ENCODE peak calls at places on chromosomes 6 and 20, in seven cellular contexts. P, G, K, Z, A, V and T are unnamed samples.

GRCh38 chr20:62593616-62594015 is 48.7 kb upstream of the SLCO4A1 start:
- DNase-seq in Z (no peak), K (no peak), P (no peak), G (no peak), V (no peak), A (no peak), T (no peak)

GRCh38 chr6:25448965-25449538 is 169.9 kb downstream of the CARMIL1 start:
- DNase-seq in Z (no peak), A (no peak), K (no peak), P (no peak), G (no peak), V (no peak), T (no peak)

GRCh38 chr6:144131248-144131709 is 19.0 kb upstream of the STX11 start:
- DNase-seq in V (no peak), A (no peak), P (no peak), K (no peak), G (peak), Z (peak), T (peak)

GRCh38 chr6:11072080-11072479 is 21.6 kb upstream of the SMIM13 start:
- DNase-seq in P (no peak), G (no peak), K (no peak), Z (no peak), V (no peak), A (no peak), T (no peak)

GRCh38 chr20:5192570-5193431 is 66.0 kb downstream of the CDS2 start:
- DNase-seq in Z (no peak), G (no peak), A (peak), P (no peak), V (no peak), K (no peak), T (no peak)

GRCh38 chr20:14069796-14070195 is 74.5 kb downstream of the MACROD2 start:
- DNase-seq in G (peak), Z (no peak), K (no peak), V (no peak), A (no peak), P (no peak), T (peak)

GRCh38 chr6:153056308-153056707 is 53.8 kb upstream of the MTRF1L start:
- DNase-seq in P (no peak), G (no peak), K (no peak), Z (no peak), A (no peak), V (no peak), T (no peak)

GRCh38 chr6:37127961-37128862 is 41.7 kb upstream of the PIM1 start:
- DNase-seq in P (no peak), K (no peak), G (no peak), A (no peak), V (no peak), Z (peak), T (peak)

GRCh38 chr20:48616481-48616880 is 211.3 kb downstream of the PREX1 start:
- DNase-seq in P (no peak), A (no peak), G (no peak), Z (no peak), V (peak), K (no peak), T (no peak)